ENCODE peak calls at places on chromosomes 3 and 15, in four cellular contexts. F is A549; V is activated CD4-positive, alpha-beta T cell treated with anti-CD3 and anti-CD28 coated beads for 36 hours; K is NCI-H69. J is an unnamed sample.

GRCh38 chr3:139113231-139113749 is 68.6 kb upstream of the PRR23C start:
- DNase-seq in F (no peak), V (peak; percentile 46), K (no peak), J (no peak)

GRCh38 chr3:77648214-77648613 is 608.3 kb downstream of the ROBO2 start:
- DNase-seq in F (no peak), V (no peak), K (no peak), J (no peak)

GRCh38 chr3:87173071-87173470 is 54.0 kb upstream of the CHMP2B start:
- DNase-seq in F (no peak), V (no peak), K (no peak), J (no peak)

GRCh38 chr3:181723568-181724431 is 12.1 kb downstream of the SOX2 start:
- DNase-seq in F (no peak), V (no peak), K (peak; percentile 96), J (no peak)

GRCh38 chr15:39728844-39729243 is 53.8 kb downstream of the FSIP1 start:
- DNase-seq in F (no peak), V (no peak), K (no peak), J (no peak)

GRCh38 chr3:30370681-30371271 is 235.6 kb upstream of the TGFBR2 start:
- DNase-seq in F (no peak), V (no peak), K (peak; percentile 20), J (no peak)

GRCh38 chr3:106617276-106617675 is 748.5 kb upstream of the CBLB start:
- DNase-seq in F (no peak), V (no peak), K (no peak), J (no peak)

GRCh38 chr3:131008326-131008725 is 18.3 kb downstream of the ASTE1 start:
- DNase-seq in F (no peak), V (no peak), K (no peak), J (no peak)

GRCh38 chr3:121998030-121998580 is 23.9 kb downstream of the ILDR1 start:
- DNase-seq in F (no peak), V (peak; percentile 16), K (no peak), J (no peak)

GRCh38 chr15:73908822-73909122 is 17.5 kb upstream of the LOXL1 start:
- DNase-seq in F (no peak), V (no peak), K (no peak), J (no peak)

GRCh38 chr3:16898595-16899395 is 14.0 kb downstream of the PLCL2 start:
- DNase-seq in F (no peak), V (no peak), K (no peak), J (no peak)

GRCh38 chr3:128217702-128218475 is 64.6 kb downstream of the EEFSEC start:
- DNase-seq in F (no peak), V (no peak), K (peak; percentile 12), J (no peak)

GRCh38 chr3:195203631-195204030 is 67.3 kb downstream of the XXYLT1 start:
- DNase-seq in F (no peak), V (no peak), K (no peak), J (no peak)

GRCh38 chr3:158808697-158809096 is 6.8 kb downstream of the MFSD1 start:
- DNase-seq in F (no peak), V (peak; percentile 44), K (no peak), J (no peak)

GRCh38 chr3:12708584-12709192 is 44.8 kb upstream of the RAF1 start:
- DNase-seq in F (no peak), V (no peak), K (no peak), J (no peak)

GRCh38 chr3:5347486-5347885 is 160.0 kb downstream of the EDEM1 start:
- DNase-seq in F (no peak), V (no peak), K (peak; percentile 62), J (no peak)

GRCh38 chr3:46861996-46862688 is 1.1 kb downstream of the MYL3 start:
- DNase-seq in F (no peak), V (peak; percentile 1), K (no peak), J (no peak)

GRCh38 chr15:62976301-62976842 is 66.2 kb upstream of the TPM1 start:
- DNase-seq in F (no peak), V (no peak), K (no peak), J (no peak)

GRCh38 chr3:80252113-80252512 is 484.3 kb upstream of the ROBO1 start:
- DNase-seq in F (no peak), V (no peak), K (no peak), J (no peak)

GRCh38 chr3:187678869-187679268 is 8.7 kb upstream of the SST start:
- DNase-seq in F (peak; percentile 8), V (peak; percentile 63), K (peak; percentile 33), J (peak; percentile 52)

GRCh38 chr3:106913966-106914365 is 463.3 kb upstream of the CCDC54 start:
- DNase-seq in F (no peak), V (no peak), K (no peak), J (no peak)

GRCh38 chr15:39969871-39970270 is 36.0 kb downstream of the EIF2AK4 start:
- DNase-seq in F (no peak), V (peak; percentile 74), K (peak; percentile 93), J (no peak)

J was measured in NCI-H2171 treated with DMSO at 0.1 percent for 48 hours.